ENCODE peak calls at places on chromosome 22, in five cellular contexts. S is HCT116, H is H1, B is SK-N-SH, R is GM12878. Z is an unnamed sample.

GRCh38 chr22:48235744-48236143 is 1473.3 kb downstream of the TBC1D22A start:
- DNase-seq in H (no peak), R (no peak), S (no peak), B (no peak), Z (no peak)

GRCh38 chr22:47196881-47197701 is 434.6 kb downstream of the TBC1D22A start:
- DNase-seq in B (no peak), S (no peak), H (no peak), R (no peak), Z (no peak)

GRCh38 chr22:25838960-25839741 is 97.2 kb downstream of the MYO18B start:
- DNase-seq in H (no peak), S (no peak), B (no peak), R (no peak), Z (no peak)

GRCh38 chr22:18005201-18005926 is 19.0 kb downstream of the MICAL3 start:
- DNase-seq in B (no peak), H (no peak), R (no peak), S (no peak), Z (no peak)

GRCh38 chr22:48486163-48486957 is 1341.3 kb downstream of the BRD1 start:
- DNase-seq in R (no peak), B (no peak), S (no peak), H (no peak), Z (no peak)

GRCh38 chr22:43560651-43561050 is 148.8 kb downstream of the MPPED1 start:
- DNase-seq in B (no peak), H (no peak), S (no peak), R (no peak), Z (no peak)

GRCh38 chr22:39169797-39170466 is 17.5 kb upstream of the CBX7 start:
- DNase-seq in H (no peak), R (no peak), B (no peak), S (no peak), Z (no peak)

GRCh38 chr22:29338398-29338797 is 22.9 kb upstream of the RASL10A start:
- DNase-seq in B (no peak), S (no peak), R (no peak), H (no peak), Z (no peak)

GRCh38 chr22:22938672-22939536 is 51.3 kb downstream of the IGLL5 start:
- DNase-seq in R (no peak), H (no peak), S (no peak), B (no peak), Z (no peak)

GRCh38 chr22:26612652-26613051 is 5.2 kb downstream of the CRYBB1 start:
- DNase-seq in H (no peak), B (no peak), S (no peak), R (no peak), Z (no peak)

GRCh38 chr22:47101321-47101885 is 339.0 kb downstream of the TBC1D22A start:
- DNase-seq in H (no peak), S (no peak), R (no peak), B (no peak), Z (no peak)

GRCh38 chr22:17910561-17911311 is 113.6 kb downstream of the MICAL3 start:
- DNase-seq in H (no peak), S (no peak), B (peak), R (no peak), Z (peak)

GRCh38 chr22:38176170-38176741 is 5.4 kb downstream of the PLA2G6 start:
- DNase-seq in B (no peak), S (no peak), R (peak), H (no peak), Z (no peak)

GRCh38 chr22:48742191-48742555 is 1085.5 kb downstream of the BRD1 start:
- DNase-seq in S (no peak), H (no peak), R (no peak), B (no peak), Z (no peak)

GRCh38 chr22:32407332-32407731 is 4.7 kb downstream of the RTCB start:
- DNase-seq in R (peak), H (no peak), B (no peak), S (no peak), Z (no peak)

GRCh38 chr22:42820075-42820763 is 36.9 kb downstream of the ARFGAP3 start:
- DNase-seq in R (no peak), S (no peak), H (no peak), B (no peak), Z (no peak)

GRCh38 chr22:24001314-24001713 is 3.9 kb downstream of the GSTT4 start:
- DNase-seq in H (no peak), R (no peak), B (peak), S (no peak), Z (peak)

GRCh38 chr22:48429621-48430020 is 1398.1 kb downstream of the BRD1 start:
- DNase-seq in B (no peak), H (no peak), R (no peak), S (no peak), Z (no peak)

GRCh38 chr22:39317756-39318506 is 1.5 kb downstream of the RPL3 start:
- DNase-seq in B (no peak), S (no peak), H (no peak), R (no peak), Z (no peak)

GRCh38 chr22:46024136-46024840 is 47.3 kb upstream of the WNT7B start:
- DNase-seq in B (no peak), R (no peak), S (no peak), H (no peak), Z (no peak)
- TF ChIP-seq YY1 in B (no peak), R (no peak), S (no peak), H (no peak), Z (no peak)

GRCh38 chr22:20497426-20497825 is 1.8 kb upstream of the KLHL22 start:
- DNase-seq in H (no peak), R (no peak), S (no peak), B (no peak), Z (no peak)
- H3K4me3 ChIP-seq in H (peak), R (no peak), S (peak), B (no peak), Z (no peak)

DNA sequence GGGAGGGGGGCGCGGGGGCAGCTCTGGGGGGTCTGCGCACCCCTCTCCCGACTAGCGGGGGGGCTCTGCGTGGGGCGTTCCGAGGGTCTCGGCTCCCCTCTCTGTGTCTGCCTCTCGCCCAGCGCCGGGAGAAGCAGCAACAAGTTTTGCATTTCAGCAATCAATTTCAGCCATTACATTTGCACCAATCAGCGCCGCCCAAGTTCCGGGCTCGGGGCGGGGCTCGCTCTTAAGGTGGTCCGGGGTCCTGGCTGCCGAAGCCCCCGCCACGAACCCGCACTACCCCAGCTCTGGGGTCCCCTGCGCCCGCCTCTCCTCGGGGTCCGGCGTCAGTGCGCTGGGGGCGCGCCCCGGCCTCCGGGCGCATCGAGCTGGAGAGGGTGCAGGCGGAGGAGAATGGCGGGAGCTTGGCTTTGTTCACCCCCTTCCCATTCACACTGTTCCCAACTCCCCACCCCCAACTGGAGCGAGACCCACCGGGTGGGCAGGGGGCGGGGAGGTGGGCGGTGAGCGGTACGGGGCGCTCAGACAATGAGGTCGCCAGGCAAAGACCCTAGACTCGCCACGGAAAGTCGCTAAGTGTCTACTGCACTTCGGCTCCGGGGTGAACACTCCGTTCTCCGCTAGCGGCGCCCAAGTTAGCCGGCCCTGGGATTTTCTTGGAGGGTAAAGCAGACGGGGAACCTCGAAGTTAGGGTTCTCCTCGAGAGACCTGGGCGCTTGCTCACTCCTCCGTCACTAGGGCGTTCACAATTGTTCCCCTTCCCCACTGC is at the start of gene MN1:
- DNase-seq in S (no peak), R (no peak), B (peak), H (no peak), Z (no peak)
- TF ChIP-seq YY1 in S (peak), R (no peak), B (no peak), H (no peak), Z (no peak)

GRCh38 chr22:49972163-49973017 is 11.8 kb downstream of the PIM3 start:
- DNase-seq in R (no peak), H (no peak), B (peak), S (no peak), Z (no peak)
- H3K4me3 ChIP-seq in R (peak), H (no peak), B (no peak), S (peak), Z (no peak)

DNA sequence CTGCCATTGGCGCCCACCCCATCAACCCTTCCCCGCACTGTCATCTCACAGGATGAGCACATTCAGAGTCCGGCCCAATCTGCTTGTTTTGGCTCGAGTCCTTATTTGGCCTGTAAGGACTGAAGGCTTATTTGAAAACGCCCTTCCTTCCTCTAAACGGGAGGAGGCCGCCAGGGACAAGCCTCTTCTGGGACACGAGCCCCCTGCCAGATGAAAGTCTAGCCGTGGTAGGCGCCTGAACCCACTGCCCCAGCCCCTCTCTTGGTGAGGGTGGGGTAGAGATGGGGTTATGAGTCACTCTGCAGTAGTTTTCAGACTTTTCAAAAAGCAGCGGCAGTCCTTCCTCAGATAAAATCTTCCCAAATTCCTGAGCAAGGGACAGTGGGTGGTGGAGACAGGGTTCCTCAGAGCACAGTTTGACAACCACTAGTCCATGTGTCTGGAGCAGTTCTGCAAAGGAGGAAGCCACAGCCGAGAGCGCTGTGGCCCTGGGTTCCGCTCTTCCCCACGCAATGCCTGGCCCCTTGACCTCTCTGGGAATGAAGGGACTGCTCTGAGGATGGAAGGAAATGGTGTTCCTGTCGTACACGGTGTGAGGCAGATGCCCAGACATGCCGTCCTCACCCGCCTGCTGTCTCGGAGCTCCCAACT is 57.0 kb downstream of the MYH9 start:
- DNase-seq in R (no peak), H (no peak), B (no peak), S (no peak), Z (no peak)
- TF ChIP-seq YY1 in R (no peak), H (no peak), B (no peak), S (no peak), Z (no peak)

DNA sequence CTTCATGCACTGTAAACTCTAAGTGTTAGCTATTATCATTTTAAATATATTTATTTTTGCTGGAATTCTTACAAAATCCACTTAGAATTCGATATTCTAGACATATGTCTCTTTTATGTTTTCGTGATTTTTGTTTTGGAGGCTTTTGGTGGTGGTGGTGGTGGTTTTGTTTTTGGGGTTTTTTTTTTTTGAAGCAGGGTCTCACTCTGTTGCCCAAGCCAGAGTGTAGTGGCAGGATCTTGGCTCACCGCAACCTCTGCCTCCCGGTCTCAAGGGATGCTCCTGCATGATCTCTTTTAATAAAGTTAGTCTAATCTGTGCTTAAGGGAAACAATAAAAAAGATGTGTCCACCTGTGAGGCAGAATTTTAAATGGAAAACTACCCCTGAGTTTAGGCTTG is 117.7 kb downstream of the MRTFA start:
- DNase-seq in H (no peak), R (no peak), S (no peak), B (no peak), Z (no peak)
- H3K4me3 ChIP-seq in H (no peak), R (peak), S (no peak), B (no peak), Z (no peak)

DNA sequence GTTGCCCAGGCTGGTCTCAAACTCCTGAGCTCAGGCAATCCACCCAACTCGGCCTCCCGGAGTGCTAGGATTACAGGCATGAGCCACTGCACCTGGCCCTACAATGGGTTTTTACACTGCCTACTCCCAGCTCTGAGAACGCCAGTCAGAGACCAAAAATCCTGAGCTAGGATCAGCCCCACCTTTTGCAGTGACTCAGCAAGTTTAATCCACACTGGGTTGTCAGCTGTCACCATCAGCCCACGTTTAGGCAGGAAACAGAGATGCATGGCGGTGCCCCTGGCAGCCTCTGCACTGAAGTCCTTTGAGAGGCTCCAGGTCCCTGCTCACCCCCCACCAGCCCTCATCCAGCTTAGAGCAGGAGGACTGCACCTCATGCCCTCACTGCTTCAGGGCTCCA is 117.6 kb downstream of the ARHGAP8 start:
- DNase-seq in B (no peak), S (peak), H (no peak), R (no peak), Z (no peak)
- TF ChIP-seq YY1 in B (no peak), S (no peak), H (no peak), R (no peak), Z (no peak)